ENCODE peak calls at places on chromosomes 2 and 18, in ten cellular contexts. J is aorta; M is psoas muscle; F is NCI-H2171; Z is naive thymus-derived CD4-positive, alpha-beta T cell; C is GM06990; I is Caki2; O is stimulated activated naive CD4-positive, alpha-beta T cell; U is IMR-90; L is substantia nigra. Y is an unnamed sample.

GRCh38 chr2:92072461-92073035 is 2798.7 kb upstream of the TEKT4 start:
- DNase-seq in J (no peak), M (peak; percentile 36), F (no peak), Z (no peak), C (no peak), I (no peak), O (no peak), U (no peak), L (no peak), Y (no peak)

GRCh38 chr2:237432484-237433092 is 18.6 kb upstream of the COL6A3 start:
- DNase-seq in J (no peak), M (no peak), F (no peak), Z (peak; percentile 58), C (no peak), I (peak; percentile 86), O (peak; percentile 58), U (peak; percentile 93), L (no peak), Y (no peak)

GRCh38 chr18:2895391-2895790 is 48.6 kb downstream of the EMILIN2 start:
- DNase-seq in J (no peak), M (no peak), F (no peak), Z (no peak), C (no peak), I (no peak), O (no peak), U (no peak), L (no peak), Y (no peak)

GRCh38 chr18:398866-399637 is 101.4 kb downstream of the COLEC12 start:
- DNase-seq in J (no peak), M (no peak), F (peak; percentile 52), Z (no peak), C (no peak), I (no peak), O (no peak), U (no peak), L (no peak), Y (no peak)

GRCh38 chr2:8819194-8819593 is 18.2 kb downstream of the KIDINS220 start:
- DNase-seq in J (no peak), M (no peak), F (no peak), Z (no peak), C (no peak), I (no peak), O (no peak), U (peak; percentile 55), L (peak; percentile 4), Y (no peak)

GRCh38 chr2:23132000-23132399 is 253.0 kb upstream of the KLHL29 start:
- DNase-seq in J (no peak), M (no peak), F (no peak), Z (no peak), C (no peak), I (no peak), O (no peak), U (no peak), L (no peak), Y (no peak)

GRCh38 chr2:231725476-231725875 is 17.2 kb downstream of the PTMA start:
- DNase-seq in J (no peak), M (no peak), F (no peak), Z (no peak), C (no peak), I (no peak), O (no peak), U (no peak), L (no peak), Y (no peak)

GRCh38 chr2:119491776-119492525 is 32.3 kb downstream of the SCTR start:
- DNase-seq in J (no peak), M (no peak), F (no peak), Z (no peak), C (no peak), I (peak; percentile 79), O (no peak), U (peak; percentile 71), L (no peak), Y (no peak)

GRCh38 chr18:13616041-13616440 is 110.3 kb downstream of the FAM210A start:
- DNase-seq in J (no peak), M (no peak), F (no peak), Z (no peak), C (no peak), I (no peak), O (no peak), U (no peak), L (no peak), Y (no peak)

GRCh38 chr18:44725300-44726096 is 44.8 kb downstream of the SETBP1 start:
- DNase-seq in J (peak; percentile 73), M (peak; percentile 73), F (no peak), Z (peak; percentile 11), C (peak; percentile 77), I (no peak), O (no peak), U (peak; percentile 43), L (no peak), Y (no peak)

GRCh38 chr2:147250652-147251356 is 594.0 kb upstream of the ACVR2A start:
- DNase-seq in J (no peak), M (no peak), F (no peak), Z (no peak), C (no peak), I (no peak), O (no peak), U (no peak), L (no peak), Y (no peak)

GRCh38 chr2:49225126-49225525 is 70.8 kb upstream of the FSHR start:
- DNase-seq in J (no peak), M (no peak), F (no peak), Z (no peak), C (no peak), I (no peak), O (no peak), U (no peak), L (no peak), Y (no peak)

GRCh38 chr2:128497461-128497860 is 178.8 kb upstream of the HS6ST1 start:
- DNase-seq in J (no peak), M (no peak), F (no peak), Z (no peak), C (no peak), I (no peak), O (no peak), U (no peak), L (no peak), Y (no peak)

GRCh38 chr2:188333751-188334524 is 42.3 kb downstream of the GULP1 start:
- DNase-seq in J (no peak), M (no peak), F (no peak), Z (no peak), C (no peak), I (no peak), O (no peak), U (peak; percentile 39), L (no peak), Y (peak; percentile 26)

GRCh38 chr2:64601027-64601767 is 52.5 kb downstream of the SERTAD2 start:
- DNase-seq in J (no peak), M (no peak), F (no peak), Z (no peak), C (no peak), I (no peak), O (no peak), U (no peak), L (no peak), Y (no peak)

GRCh38 chr18:11957636-11958035 is 23.7 kb upstream of the IMPA2 start:
- DNase-seq in J (no peak), M (no peak), F (no peak), Z (no peak), C (no peak), I (no peak), O (no peak), U (no peak), L (no peak), Y (no peak)

GRCh38 chr18:23673725-23674124 is 11.0 kb upstream of the ANKRD29 start:
- DNase-seq in J (no peak), M (no peak), F (no peak), Z (no peak), C (peak; percentile 28), I (no peak), O (no peak), U (no peak), L (no peak), Y (no peak)

GRCh38 chr2:182887093-182887492 is 20.7 kb upstream of the FRZB start:
- DNase-seq in J (no peak), M (no peak), F (no peak), Z (no peak), C (no peak), I (no peak), O (no peak), U (peak; percentile 53), L (no peak), Y (no peak)

GRCh38 chr2:239544141-239544800 is 143.5 kb upstream of the HDAC4 start:
- DNase-seq in J (no peak), M (no peak), F (no peak), Z (no peak), C (no peak), I (no peak), O (no peak), U (no peak), L (no peak), Y (no peak)

GRCh38 chr2:88190808-88191721 is 20.9 kb downstream of the THNSL2 start:
- DNase-seq in J (no peak), M (no peak), F (no peak), Z (no peak), C (no peak), I (peak; percentile 12), O (no peak), U (peak; percentile 23), L (no peak), Y (no peak)

GRCh38 chr2:137837830-137838229 is 126.4 kb upstream of the HNMT start:
- DNase-seq in J (no peak), M (no peak), F (no peak), Z (no peak), C (no peak), I (no peak), O (no peak), U (no peak), L (no peak), Y (no peak)

GRCh38 chr18:48539406-48540328 is 836 bp downstream of the CTIF start:
- DNase-seq in J (peak; percentile 64), M (peak; percentile 75), F (peak; percentile 52), Z (peak; percentile 39), C (peak; percentile 25), I (peak; percentile 13), O (no peak), U (peak; percentile 59), L (no peak), Y (peak; percentile 34)

GRCh38 chr2:98465456-98466201 is 21.0 kb downstream of the INPP4A start:
- DNase-seq in J (peak; percentile 83), M (peak; percentile 77), F (peak; percentile 92), Z (peak; percentile 87), C (peak; percentile 87), I (no peak), O (peak; percentile 76), U (peak; percentile 42), L (peak; percentile 26), Y (peak; percentile 81)

GRCh38 chr2:4391013-4391412 is 687.6 kb downstream of the DCDC2C start:
- DNase-seq in J (no peak), M (no peak), F (no peak), Z (no peak), C (no peak), I (no peak), O (no peak), U (no peak), L (no peak), Y (no peak)

GRCh38 chr2:109295070-109295780 is 166.2 kb downstream of the SH3RF3 start:
- DNase-seq in J (no peak), M (no peak), F (no peak), Z (no peak), C (no peak), I (no peak), O (no peak), U (no peak), L (no peak), Y (no peak)

GRCh38 chr2:50491541-50492114 is 540.3 kb downstream of the NRXN1 start:
- DNase-seq in J (no peak), M (no peak), F (no peak), Z (peak; percentile 11), C (no peak), I (no peak), O (no peak), U (peak; percentile 44), L (no peak), Y (no peak)

GRCh38 chr2:195160959-195161358 is 496.1 kb upstream of the SLC39A10 start:
- DNase-seq in J (no peak), M (no peak), F (no peak), Z (no peak), C (no peak), I (no peak), O (no peak), U (no peak), L (no peak), Y (no peak)

GRCh38 chr18:33536904-33537303 is 41.1 kb upstream of the ASXL3 start:
- DNase-seq in J (no peak), M (no peak), F (no peak), Z (no peak), C (no peak), I (no peak), O (no peak), U (no peak), L (no peak), Y (no peak)